ENCODE peak calls at places on chromosomes 12 and 14, in five cellular contexts. S is amygdala; L is putamen; A is stimulated activated CD8-positive, alpha-beta memory T cell treated with anti-CD3 and anti-CD28 coated beads, Interleukin-12 subunit alpha, Interleukin-12 subunit beta, amount 100 ng/mL, for 4 hours; M is KG1. O is an unnamed sample.
A peak's percentile ranks its signal among the peaks of the same experiment; 100 is the strongest.

GRCh38 chr14:92596328-92596943 is 82.9 kb downstream of the RIN3 start:
- DNase-seq in A (no peak), S (no peak), L (no peak), M (no peak), O (no peak)

GRCh38 chr12:124542021-124542941 is 25.1 kb downstream of the NCOR2 start:
- DNase-seq in A (no peak), M (no peak), L (no peak), S (no peak), O (no peak)

GRCh38 chr14:38210168-38210567 is 2.5 kb downstream of the SSTR1 start:
- DNase-seq in L (no peak), S (no peak), M (no peak), A (no peak), O (no peak)

GRCh38 chr12:52415870-52416750 is 10.0 kb upstream of the KRT82 start:
- DNase-seq in S (no peak), A (no peak), L (no peak), M (no peak), O (no peak)

GRCh38 chr14:101729382-101729781 is 32.1 kb upstream of the PPP2R5C start:
- DNase-seq in L (no peak), M (no peak), S (no peak), A (no peak), O (no peak)

GRCh38 chr12:27635349-27635972 is 60.8 kb upstream of the REP15 start:
- DNase-seq in S (no peak), M (no peak), A (no peak), L (peak; percentile 61), O (peak; percentile 68)

GRCh38 chr12:124993568-124994434 is at the start of gene BRI3BP:
- DNase-seq in S (peak; percentile 37), L (peak; percentile 72), A (peak; percentile 64), M (peak; percentile 65), O (peak; percentile 58)

GRCh38 chr14:100708349-100709217 is 18.1 kb upstream of the DLK1 start:
- DNase-seq in S (no peak), M (no peak), L (no peak), A (no peak), O (no peak)

GRCh38 chr12:54680374-54680773 is 32.2 kb upstream of the DCD start:
- DNase-seq in S (no peak), L (no peak), A (no peak), M (no peak), O (no peak)

GRCh38 chr12:32032205-32032810 is 73.1 kb downstream of the RESF1 start:
- DNase-seq in L (no peak), S (no peak), A (no peak), M (no peak), O (no peak)

GRCh38 chr12:82174383-82174782 is 183.8 kb downstream of the CCDC59 start:
- DNase-seq in S (no peak), M (no peak), L (no peak), A (no peak), O (no peak)

GRCh38 chr12:88922816-88923215 is 342.5 kb upstream of the KITLG start:
- DNase-seq in A (no peak), L (no peak), S (no peak), M (no peak), O (no peak)

O was measured in globus pallidus.